ENCODE peak calls at places on chromosomes 16 and 17, in nine cellular contexts. A, X, R, N, G, M, V, K and B are unnamed samples.

GRCh38 chr16:18003033-18003432 is 333.5 kb downstream of the NPIPA8 start:
- DNase-seq in N (no peak), G (no peak), M (no peak), V (no peak), X (no peak), R (no peak), A (no peak), K (no peak), B (no peak)

GRCh38 chr16:65294154-65294553 is 172.3 kb upstream of the CDH11 start:
- DNase-seq in R (no peak), G (no peak), V (no peak), M (no peak), K (no peak), X (no peak), A (peak), N (no peak), B (no peak)

GRCh38 chr17:67566656-67567055 is 151.1 kb upstream of the NOL11 start:
- DNase-seq in R (no peak), V (no peak), G (no peak), N (no peak), A (no peak), X (no peak), M (no peak), K (no peak), B (no peak)

GRCh38 chr17:60169921-60170817 is 20.4 kb downstream of the CA4 start:
- DNase-seq in A (peak), R (no peak), K (no peak), N (no peak), M (peak), V (peak), G (no peak), X (no peak), B (no peak)

GRCh38 chr17:78144736-78145641 is 1.2 kb upstream of the C17orf99 start:
- DNase-seq in G (no peak), K (peak), A (no peak), N (no peak), X (no peak), R (peak), M (no peak), V (peak), B (no peak)

GRCh38 chr17:67139784-67140665 is 95.7 kb downstream of the CACNG1 start:
- DNase-seq in K (no peak), A (no peak), M (peak), N (no peak), X (no peak), G (no peak), R (peak), V (no peak), B (no peak)

GRCh38 chr17:27453466-27453865 is 2.8 kb upstream of the KSR1 start:
- DNase-seq in N (no peak), X (no peak), K (no peak), R (no peak), A (no peak), V (no peak), G (no peak), M (no peak), B (no peak)

GRCh38 chr17:18028114-18028513 is 10.9 kb downstream of the ATPAF2 start:
- DNase-seq in N (no peak), K (no peak), G (no peak), V (no peak), M (no peak), A (no peak), R (no peak), X (no peak), B (no peak)

GRCh38 chr17:18257268-18257681 is 1.3 kb downstream of the FLII start:
- DNase-seq in X (no peak), N (no peak), A (no peak), R (no peak), K (no peak), V (no peak), G (no peak), M (peak), B (no peak)

GRCh38 chr17:77420804-77421634 is 280.2 kb downstream of the SEC14L1 start:
- DNase-seq in X (peak), A (no peak), M (no peak), R (peak), V (no peak), K (no peak), G (peak), N (no peak), B (peak)

GRCh38 chr17:6494239-6494941 is 50.1 kb downstream of the PIMREG start:
- DNase-seq in V (no peak), A (no peak), K (no peak), M (no peak), R (no peak), G (no peak), N (no peak), X (no peak), B (no peak)

GRCh38 chr16:24544640-24545039 is 5.3 kb downstream of the RBBP6 start:
- DNase-seq in A (no peak), V (no peak), M (no peak), N (no peak), K (no peak), R (no peak), G (no peak), X (no peak), B (no peak)

GRCh38 chr16:85998868-85999729 is 100.1 kb downstream of the IRF8 start:
- DNase-seq in X (no peak), A (no peak), K (no peak), R (no peak), G (no peak), N (no peak), M (no peak), V (no peak), B (no peak)

GRCh38 chr16:89314357-89314756 is 96.9 kb downstream of the ZNF778 start:
- DNase-seq in G (peak), X (peak), M (no peak), N (no peak), K (no peak), A (no peak), V (no peak), R (no peak), B (no peak)

GRCh38 chr16:14284930-14285541 is 213.9 kb downstream of the MRTFB start:
- DNase-seq in V (no peak), A (peak), M (peak), G (no peak), X (peak), R (peak), K (peak), N (peak), B (peak)

GRCh38 chr17:32504166-32504990 is 17.6 kb downstream of the CDK5R1 start:
- DNase-seq in V (no peak), K (no peak), X (no peak), A (no peak), M (no peak), N (no peak), G (no peak), R (no peak), B (no peak)

GRCh38 chr17:42026821-42027539 is 7.1 kb downstream of the NKIRAS2 start:
- DNase-seq in A (no peak), V (no peak), G (no peak), X (no peak), K (no peak), R (no peak), N (no peak), M (no peak), B (no peak)

GRCh38 chr16:1775006-1775845 is 2.3 kb upstream of the MRPS34 start:
- DNase-seq in M (no peak), N (no peak), A (no peak), R (no peak), X (no peak), V (no peak), G (no peak), K (no peak), B (no peak)

GRCh38 chr16:21161211-21161610 is 2.7 kb downstream of the LDAF1 start:
- DNase-seq in K (no peak), G (no peak), A (peak), R (no peak), V (peak), N (no peak), M (no peak), X (no peak), B (no peak)

GRCh38 chr16:85970016-85970711 is 71.2 kb downstream of the IRF8 start:
- DNase-seq in G (no peak), R (no peak), A (no peak), X (no peak), V (no peak), K (no peak), M (no peak), N (no peak), B (no peak)

GRCh38 chr17:30299000-30299399 is 7.3 kb upstream of the BLMH start:
- DNase-seq in M (no peak), K (no peak), X (no peak), A (no peak), V (no peak), N (no peak), R (peak), G (no peak), B (no peak)

GRCh38 chr16:66898207-66898606 is 17.9 kb downstream of the PDP2 start:
- DNase-seq in V (no peak), N (no peak), K (peak), R (no peak), X (no peak), G (no peak), M (no peak), A (peak), B (no peak)

GRCh38 chr17:30796016-30796415 is 28.5 kb downstream of the CRLF3 start:
- DNase-seq in N (no peak), G (no peak), R (no peak), A (no peak), M (no peak), K (no peak), V (no peak), X (no peak), B (no peak)

GRCh38 chr17:5821813-5822212 is 237.5 kb upstream of the NLRP1 start:
- DNase-seq in A (no peak), R (no peak), N (no peak), X (no peak), M (no peak), G (no peak), K (no peak), V (no peak), B (no peak)

GRCh38 chr16:72202014-72202413 is 30.1 kb upstream of the PMFBP1 start:
- DNase-seq in V (no peak), A (no peak), G (no peak), K (no peak), N (no peak), X (no peak), R (no peak), M (no peak), B (no peak)

GRCh38 chr16:79269211-79269863 is 331.2 kb downstream of the MAF start:
- DNase-seq in A (no peak), V (no peak), R (no peak), M (no peak), G (peak), N (no peak), K (no peak), X (no peak), B (no peak)

GRCh38 chr16:84044108-84044488 is 1.5 kb upstream of the SLC38A8 start:
- DNase-seq in X (no peak), N (peak), R (peak), K (peak), M (peak), V (no peak), G (no peak), A (no peak), B (no peak)

GRCh38 chr17:48162946-48163506 is 55.5 kb downstream of the SNX11 start:
- DNase-seq in M (peak), R (peak), A (peak), G (no peak), N (no peak), V (no peak), X (no peak), K (no peak), B (no peak)

GRCh38 chr17:2253768-2254406 is 49.7 kb downstream of the SMG6 start:
- DNase-seq in N (no peak), V (no peak), G (no peak), A (no peak), M (no peak), X (no peak), K (no peak), R (no peak), B (no peak)

GRCh38 chr17:3957735-3958134 is 6.5 kb downstream of the ATP2A3 start:
- DNase-seq in V (no peak), A (no peak), N (no peak), G (no peak), R (no peak), X (no peak), K (no peak), M (no peak), B (no peak)

GRCh38 chr16:27727941-27728340 is 178.0 kb downstream of the KATNIP start:
- DNase-seq in G (no peak), R (no peak), A (no peak), M (no peak), N (no peak), X (no peak), V (no peak), K (no peak), B (no peak)

GRCh38 chr17:2624292-2624731 is 30.9 kb downstream of the PAFAH1B1 start:
- DNase-seq in G (peak), K (no peak), X (no peak), N (no peak), A (no peak), V (no peak), R (no peak), M (no peak), B (no peak)

GRCh38 chr16:19583665-19584300 is 28.3 kb downstream of the VPS35L start:
- DNase-seq in R (peak), K (no peak), X (no peak), N (peak), V (peak), A (peak), M (peak), G (no peak), B (peak)

DNA sequence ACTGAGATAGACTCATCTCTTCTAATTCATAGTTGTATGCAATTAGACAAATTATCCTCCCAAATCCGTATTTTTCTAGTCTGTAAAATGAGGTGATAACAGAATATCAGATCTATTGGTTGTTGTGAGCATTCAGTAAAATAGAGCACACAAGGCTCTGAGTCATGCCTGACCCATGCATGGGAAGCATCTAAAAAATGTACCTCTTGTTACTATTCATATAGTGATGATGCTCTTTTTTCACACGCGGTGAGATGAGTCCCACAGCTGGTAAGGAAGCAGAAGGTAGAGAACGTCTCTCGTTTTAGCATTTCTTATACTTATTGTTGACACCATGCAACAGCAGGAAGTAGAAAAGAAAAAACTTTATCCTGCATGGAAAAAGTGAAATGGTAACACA is 215.7 kb downstream of the TMEM114 start:
- DNase-seq in V (no peak), N (no peak), G (no peak), R (no peak), K (no peak), X (no peak), M (no peak), A (no peak), B (no peak)
- H3K27ac ChIP-seq in V (no peak), N (no peak), G (no peak), R (no peak), K (no peak), X (no peak), M (no peak), A (no peak), B (no peak)

GRCh38 chr16:56192971-56193936 is 2.0 kb downstream of the GNAO1 start:
- DNase-seq in M (no peak), V (no peak), R (no peak), X (no peak), A (no peak), N (no peak), K (no peak), G (no peak), B (no peak)
- H3K4me3 ChIP-seq in M (no peak), V (no peak), R (no peak), X (no peak), A (peak), N (no peak), K (no peak), G (no peak), B (no peak)

DNA sequence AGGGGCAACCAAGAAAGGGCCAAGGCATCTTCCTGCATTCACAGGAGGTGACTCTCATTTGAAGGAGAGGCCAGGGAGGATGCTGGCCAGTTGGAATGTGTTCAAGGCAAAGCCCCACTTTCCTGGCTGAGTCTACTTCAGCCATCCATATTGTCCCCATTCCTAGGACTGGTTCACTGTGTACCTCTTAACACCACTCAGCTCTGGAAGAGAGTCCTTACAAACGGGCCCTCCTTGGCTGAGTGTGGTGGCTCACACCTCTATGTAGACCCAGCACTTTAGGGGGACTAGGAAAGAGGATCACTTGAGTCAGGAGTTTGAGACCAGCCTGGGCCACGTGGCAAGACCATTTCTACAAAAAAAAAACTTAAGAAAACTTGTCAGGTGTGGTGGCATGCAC is 28.1 kb upstream of the CFAP20 start:
- DNase-seq in G (no peak), X (no peak), A (no peak), N (no peak), V (no peak), M (no peak), K (no peak), R (no peak), B (no peak)
- H3K27ac ChIP-seq in G (no peak), X (no peak), A (no peak), N (no peak), V (no peak), M (no peak), K (no peak), R (no peak), B (no peak)

DNA sequence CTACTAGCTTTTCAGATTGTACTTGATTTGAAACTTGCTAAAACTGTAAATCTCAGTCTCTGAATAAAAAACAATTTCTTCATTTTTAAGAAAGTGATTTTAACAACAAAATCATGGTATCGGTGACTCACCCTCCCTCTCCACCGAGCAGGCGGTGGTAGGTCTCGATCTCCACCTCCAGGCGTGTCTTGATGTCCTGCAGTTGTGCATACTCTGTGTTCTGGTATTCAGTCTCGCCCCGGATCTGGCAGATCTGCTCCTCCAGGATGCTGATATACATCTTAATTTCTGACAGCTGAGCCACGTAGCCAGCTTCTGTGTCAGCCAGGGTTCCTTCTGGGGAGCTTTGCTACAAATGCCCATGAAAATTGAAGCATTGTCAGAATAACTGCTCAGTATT is 15.4 kb upstream of the KRT24 start:
- DNase-seq in R (no peak), V (no peak), G (no peak), M (no peak), N (no peak), A (no peak), K (no peak), X (no peak), B (no peak)
- H3K4me3 ChIP-seq in R (no peak), V (no peak), G (no peak), M (no peak), N (no peak), A (no peak), K (no peak), X (no peak), B (no peak)

DNA sequence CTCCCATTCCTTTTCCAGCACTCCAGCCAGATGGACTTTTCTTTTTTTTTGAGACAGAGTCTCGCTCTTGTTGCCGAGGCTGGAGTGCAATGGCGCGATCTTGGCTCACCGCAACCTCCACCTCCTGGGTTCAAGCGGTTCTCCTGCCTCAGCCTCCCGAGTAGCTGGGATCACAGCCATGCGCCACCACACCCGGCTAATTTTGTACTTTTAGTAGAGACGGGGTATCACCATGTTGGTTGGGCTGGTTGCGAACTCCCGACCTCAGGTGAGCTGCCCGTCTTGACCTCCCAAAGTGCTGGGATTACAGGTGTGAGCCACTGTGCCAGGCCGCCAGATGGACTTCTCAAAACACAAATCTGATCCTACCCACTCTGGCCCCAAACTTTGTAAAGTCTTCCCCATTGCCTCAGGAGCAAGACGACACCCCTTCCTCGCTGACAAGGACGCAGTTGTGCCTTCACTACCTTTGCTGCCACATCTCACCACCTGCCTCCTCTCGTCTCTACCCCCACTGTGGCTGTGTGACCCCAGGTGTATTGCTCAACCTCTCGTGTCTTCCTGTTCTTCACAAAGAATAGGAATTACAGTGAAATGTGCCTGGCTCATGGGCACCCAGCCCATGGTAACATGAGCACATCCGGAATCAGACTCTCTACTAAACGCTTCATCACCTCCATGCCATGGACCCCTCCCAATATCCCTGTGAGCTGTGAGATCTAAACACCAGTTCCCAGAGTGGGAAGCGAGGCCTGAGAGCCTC is 3.7 kb upstream of the BANP start:
- DNase-seq in G (no peak), X (no peak), M (no peak), A (no peak), R (no peak), K (no peak), N (no peak), V (no peak), B (no peak)
- H3K27ac ChIP-seq in G (peak), X (no peak), M (peak), A (peak), R (no peak), K (no peak), N (no peak), V (no peak), B (no peak)